ENCODE peak calls at places on chromosomes 1 and 21, in five cellular contexts. K, G, Y, U and L are unnamed samples.

GRCh38 chr1:225449261-225449660 is 21.4 kb upstream of the LBR start:
- DNase-seq in G (no peak), K (no peak), U (no peak), Y (no peak), L (no peak)

GRCh38 chr1:42957880-42958487 is 684 bp downstream of the SLC2A1 start:
- DNase-seq in Y (peak), K (peak), U (peak), G (peak), L (peak)

GRCh38 chr1:112502827-112503226 is 5.9 kb upstream of the WNT2B start:
- DNase-seq in Y (no peak), G (no peak), U (no peak), K (no peak), L (no peak)

GRCh38 chr1:93976711-93977328 is 67.6 kb upstream of the GCLM start:
- DNase-seq in G (no peak), Y (no peak), U (no peak), K (no peak), L (no peak)

GRCh38 chr1:87682565-87682964 is 353.9 kb downstream of the LMO4 start:
- DNase-seq in U (no peak), G (no peak), Y (no peak), K (no peak), L (no peak)

GRCh38 chr1:96973605-96974004 is 252.0 kb downstream of the PTBP2 start:
- DNase-seq in U (no peak), Y (no peak), K (no peak), G (peak), L (no peak)

GRCh38 chr1:243623831-243624230 is 226.2 kb downstream of the AKT3 start:
- DNase-seq in K (no peak), G (no peak), Y (no peak), U (no peak), L (no peak)

GRCh38 chr1:228989992-228990827 is 254.9 kb downstream of the RHOU start:
- DNase-seq in U (no peak), K (peak), Y (no peak), G (peak), L (no peak)

GRCh38 chr1:3011127-3011526 is 10.1 kb upstream of the ACTRT2 start:
- DNase-seq in G (no peak), Y (no peak), K (no peak), U (no peak), L (no peak)

GRCh38 chr1:47388548-47389238 is 27.4 kb upstream of the FOXE3 start:
- DNase-seq in G (peak), Y (peak), K (peak), U (peak), L (peak)

GRCh38 chr21:17949395-17949794 is 130.2 kb upstream of the C21orf91 start:
- DNase-seq in U (no peak), Y (no peak), G (no peak), K (no peak), L (no peak)

GRCh38 chr1:180123463-180123936 is 31.2 kb upstream of the QSOX1 start:
- DNase-seq in U (no peak), Y (no peak), K (no peak), G (no peak), L (no peak)

GRCh38 chr1:176177764-176178163 is 29.3 kb downstream of the COP1 start:
- DNase-seq in G (no peak), U (no peak), Y (no peak), K (no peak), L (no peak)

GRCh38 chr1:202056644-202057334 is 46.4 kb downstream of the ELF3 start:
- DNase-seq in K (no peak), U (no peak), Y (no peak), G (peak), L (no peak)

GRCh38 chr1:160637821-160638539 is 8.9 kb downstream of the SLAMF1 start:
- DNase-seq in G (no peak), Y (peak), K (no peak), U (peak), L (no peak)

GRCh38 chr21:36773111-36773510 is 74.2 kb downstream of the SIM2 start:
- DNase-seq in K (no peak), U (no peak), Y (no peak), G (peak), L (no peak)

GRCh38 chr1:217311766-217312165 is 319.1 kb downstream of the GPATCH2 start:
- DNase-seq in G (no peak), K (peak), Y (no peak), U (no peak), L (no peak)

GRCh38 chr1:1777510-1777909 is 760 bp downstream of the NADK start:
- DNase-seq in Y (no peak), U (no peak), G (no peak), K (no peak), L (no peak)